ENCODE peak calls at places on chromosomes 5 and 9, in eight cellular contexts. F, T, E, Q, D, A, O and V are unnamed samples.

GRCh38 chr5:8394965-8395364 is 526.0 kb downstream of the MTRR start:
- DNase-seq in F (no peak), T (no peak), E (no peak), Q (no peak), D (no peak), A (no peak), O (no peak), V (no peak)

GRCh38 chr9:69877852-69878507 is 57.4 kb downstream of the CFAP95 start:
- DNase-seq in F (peak; percentile 4), T (no peak), E (peak; percentile 24), Q (peak; percentile 62), D (no peak), A (no peak), O (no peak), V (no peak)

GRCh38 chr5:367358-368130 is 46.0 kb downstream of the AHRR start:
- DNase-seq in F (no peak), T (no peak), E (no peak), Q (no peak), D (peak; percentile 1), A (no peak), O (no peak), V (no peak)

GRCh38 chr9:110691002-110691549 is 22.5 kb downstream of the MUSK start:
- DNase-seq in F (peak; percentile 75), T (no peak), E (no peak), Q (peak; percentile 7), D (no peak), A (no peak), O (no peak), V (peak; percentile 55)

GRCh38 chr5:98173334-98173733 is 600.1 kb upstream of the RGMB start:
- DNase-seq in F (no peak), T (no peak), E (no peak), Q (peak; percentile 24), D (no peak), A (no peak), O (no peak), V (peak; percentile 47)

GRCh38 chr5:175678074-175678473 is 20.2 kb downstream of the HRH2 start:
- DNase-seq in F (no peak), T (no peak), E (no peak), Q (no peak), D (no peak), A (no peak), O (no peak), V (no peak)

GRCh38 chr9:92986175-92987110 is 39.1 kb downstream of the FGD3 start:
- DNase-seq in F (no peak), T (no peak), E (peak; percentile 34), Q (peak; percentile 13), D (no peak), A (no peak), O (peak; percentile 44), V (no peak)

GRCh38 chr5:61303348-61303747 is 28.7 kb upstream of the ZSWIM6 start:
- DNase-seq in F (no peak), T (no peak), E (peak; percentile 44), Q (peak; percentile 29), D (no peak), A (no peak), O (no peak), V (no peak)

GRCh38 chr5:80754900-80755299 is 100.1 kb upstream of the DHFR start:
- DNase-seq in F (no peak), T (no peak), E (peak; percentile 38), Q (no peak), D (peak; percentile 15), A (no peak), O (peak; percentile 81), V (no peak)

GRCh38 chr5:163473613-163474243 is 13.3 kb downstream of the HMMR start:
- DNase-seq in F (no peak), T (no peak), E (peak; percentile 42), Q (peak; percentile 25), D (no peak), A (no peak), O (no peak), V (no peak)

GRCh38 chr9:128011071-128011817 is 30.5 kb upstream of the EEIG1 start:
- DNase-seq in F (no peak), T (no peak), E (no peak), Q (peak; percentile 20), D (no peak), A (no peak), O (no peak), V (no peak)

GRCh38 chr5:143248391-143248790 is 155.1 kb downstream of the NR3C1 start:
- DNase-seq in F (no peak), T (no peak), E (no peak), Q (no peak), D (no peak), A (no peak), O (no peak), V (no peak)

GRCh38 chr9:89605181-89606048 is 603 bp downstream of the GADD45G start:
- DNase-seq in F (peak; percentile 63), T (peak; percentile 86), E (peak; percentile 35), Q (peak; percentile 50), D (peak; percentile 59), A (peak; percentile 27), O (peak; percentile 27), V (peak; percentile 37)

GRCh38 chr5:50655810-50656205 is 10.6 kb upstream of the PARP8 start:
- DNase-seq in F (no peak), T (no peak), E (no peak), Q (no peak), D (no peak), A (no peak), O (no peak), V (peak; percentile 10)

GRCh38 chr9:91119679-91120078 is 242.0 kb downstream of the AUH start:
- DNase-seq in F (peak; percentile 94), T (no peak), E (no peak), Q (no peak), D (no peak), A (no peak), O (no peak), V (peak; percentile 77)

GRCh38 chr5:4700082-4700481 is 440.0 kb upstream of the ADAMTS16 start:
- DNase-seq in F (peak; percentile 44), T (peak; percentile 74), E (peak; percentile 62), Q (peak; percentile 4), D (peak; percentile 23), A (no peak), O (peak; percentile 91), V (peak; percentile 69)

GRCh38 chr5:95883185-95884020 is 60.9 kb upstream of the GLRX start:
- DNase-seq in F (no peak), T (no peak), E (no peak), Q (no peak), D (no peak), A (no peak), O (no peak), V (no peak)

GRCh38 chr5:157860898-157861894 is 2.3 kb upstream of the CLINT1 start:
- DNase-seq in F (no peak), T (no peak), E (peak; percentile 91), Q (no peak), D (no peak), A (no peak), O (no peak), V (no peak)
- H3K4me3 ChIP-seq in F (no peak overlapping the region), T (no peak overlapping the region), E (no peak overlapping the region), Q (no peak overlapping the region), D (no peak overlapping the region), A (no peak overlapping the region), O (no peak overlapping the region), V (no peak overlapping the region)

GRCh38 chr9:124505006-124505900 is 1.9 kb downstream of the NR5A1 start:
- DNase-seq in F (no peak), T (no peak), E (no peak), Q (no peak), D (no peak), A (no peak), O (no peak), V (no peak)
- H3K27me3 ChIP-seq in F (peaks cover 37% of the 10 kb centered on the region), T (peaks cover 60% of the 10 kb centered on the region), E (peaks cover 39% of the 10 kb centered on the region), Q (peaks cover 64% of the 10 kb centered on the region), D (peaks cover 58% of the 10 kb centered on the region), A (peaks cover 13% of the 10 kb centered on the region), O (no peaks in the 10 kb centered on the region), V (peaks cover 14% of the 10 kb centered on the region)

DNA sequence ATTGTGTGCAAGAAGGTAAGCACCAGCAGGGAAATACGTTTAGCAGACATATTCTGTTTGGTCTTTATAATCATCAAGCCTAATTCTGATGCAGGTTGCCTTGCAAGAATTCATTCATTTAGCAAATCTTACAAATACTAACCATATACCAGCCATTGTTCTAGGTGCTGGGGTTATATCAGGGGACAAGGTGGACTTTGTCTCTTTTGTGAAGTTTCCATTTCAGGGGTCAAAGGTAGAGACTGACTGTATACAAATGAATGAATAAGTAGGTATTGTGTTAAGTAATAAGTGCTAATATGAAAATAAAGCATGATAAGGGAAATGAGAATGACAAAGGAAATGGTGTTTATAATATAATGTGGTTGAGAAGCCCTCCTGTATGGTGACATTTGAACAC is 64.0 kb downstream of the LNPEP start:
- DNase-seq in F (no peak), T (no peak), E (no peak), Q (no peak), D (no peak), A (no peak), O (no peak), V (no peak)
- H3K36me3 ChIP-seq in F (no peaks in the 10 kb centered on the region), T (peaks cover 40% of the 10 kb centered on the region), E (peaks cover 4% of the 10 kb centered on the region), Q (peaks cover 11% of the 10 kb centered on the region), D (peaks cover 83% of the 10 kb centered on the region), A (peaks cover 24% of the 10 kb centered on the region), O (peaks cover 75% of the 10 kb centered on the region), V (peaks cover 4% of the 10 kb centered on the region)

DNA sequence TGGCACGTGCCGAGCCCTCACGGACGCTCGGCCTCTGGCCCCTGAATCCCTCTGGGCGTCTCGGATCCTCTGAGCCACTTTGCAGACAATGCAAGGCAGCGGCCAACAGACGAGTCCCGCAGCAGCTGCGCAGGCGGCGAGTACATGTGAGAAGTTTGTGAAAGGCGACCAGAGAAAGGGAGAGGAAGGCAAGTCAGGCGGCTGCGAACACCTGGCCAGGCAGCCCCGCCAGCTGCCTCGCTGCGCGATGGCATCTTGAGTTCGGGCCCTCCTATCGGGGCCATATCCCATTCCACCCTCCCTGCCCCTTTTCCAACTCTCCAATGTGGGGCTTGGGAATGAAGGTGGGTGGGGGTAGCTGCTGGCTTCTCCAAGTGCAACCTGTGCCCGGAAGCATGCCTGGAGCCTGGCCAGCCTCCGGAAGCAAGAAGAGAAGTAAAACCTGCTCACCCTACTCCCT is 4.5 kb upstream of the POU4F3 start:
- DNase-seq in F (no peak), T (no peak), E (no peak), Q (no peak), D (no peak), A (no peak), O (no peak), V (no peak)
- H3K4me3 ChIP-seq in F (no peak overlapping the region), T (no peak overlapping the region), E (no peak overlapping the region), Q (no peak overlapping the region), D (no peak overlapping the region), A (no peak overlapping the region), O (no peak overlapping the region), V (no peak overlapping the region)

DNA sequence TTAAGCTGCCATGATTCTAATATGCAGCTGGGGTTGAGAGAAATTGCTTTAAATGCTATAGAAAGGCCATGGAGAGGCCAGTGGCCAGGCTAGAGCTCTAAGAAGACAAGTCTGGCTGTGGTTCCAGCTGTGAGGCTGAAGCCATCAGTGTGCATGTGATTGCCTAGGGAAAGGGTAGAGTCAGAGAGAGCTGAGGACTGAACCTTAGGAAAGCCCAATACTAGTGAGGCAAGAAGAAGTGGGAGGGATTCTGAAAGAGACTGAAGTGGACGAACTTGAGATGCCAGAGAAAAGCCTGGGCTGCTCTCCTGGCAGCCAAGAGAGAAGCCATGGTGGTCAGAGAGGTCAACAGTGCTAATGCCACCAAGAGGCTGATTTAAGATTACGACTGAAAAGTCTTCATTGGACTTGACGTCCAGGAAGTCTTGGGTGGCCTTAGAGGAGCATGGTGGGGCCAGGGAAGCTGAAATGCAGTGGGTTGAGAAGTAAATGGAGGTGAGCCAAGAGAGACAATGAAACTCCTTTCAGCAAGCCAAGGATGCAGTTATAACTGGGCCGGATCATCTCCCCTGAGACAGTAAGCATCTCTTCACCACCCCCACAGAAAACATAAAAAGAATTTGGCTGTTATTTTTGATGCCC is 133.2 kb downstream of the TMEM174 start:
- DNase-seq in F (no peak), T (no peak), E (no peak), Q (no peak), D (no peak), A (no peak), O (no peak), V (no peak)
- H3K27me3 ChIP-seq in F (peaks cover 34% of the 10 kb centered on the region), T (peaks cover 72% of the 10 kb centered on the region), E (peaks cover under 1% of the 10 kb centered on the region), Q (peaks cover 87% of the 10 kb centered on the region), D (peaks cover 100% of the 10 kb centered on the region), A (peaks cover 19% of the 10 kb centered on the region), O (no peaks in the 10 kb centered on the region), V (no peaks in the 10 kb centered on the region)